ENCODE peak calls at places on chromosomes 6 and 20, in seven cellular contexts. O, X, L, K, N, G and E are unnamed samples.
A peak's percentile ranks its signal among the peaks of the same experiment; 100 is the strongest.

GRCh38 chr6:149862901-149863595 is 1.1 kb downstream of the LRP11 start:
- DNase-seq in G (no peak), N (peak; percentile 72), X (peak; percentile 92), K (peak; percentile 53), L (peak; percentile 82), O (peak; percentile 92), E (peak; percentile 37)

GRCh38 chr20:49786671-49787370 is 25.8 kb upstream of the SLC9A8 start:
- DNase-seq in N (no peak), L (no peak), G (no peak), X (no peak), K (no peak), O (no peak), E (no peak)

GRCh38 chr6:129432738-129433137 is 277.2 kb downstream of the ARHGAP18 start:
- DNase-seq in X (no peak), L (no peak), K (no peak), O (no peak), N (no peak), G (no peak), E (no peak)

GRCh38 chr6:42618686-42619085 is 54.9 kb downstream of the UBR2 start:
- DNase-seq in O (no peak), L (no peak), G (no peak), N (no peak), K (peak; percentile 78), X (no peak), E (no peak)

GRCh38 chr6:158801655-158802294 is 17.4 kb downstream of the EZR start:
- DNase-seq in N (peak; percentile 65), O (no peak), X (no peak), L (no peak), G (no peak), K (no peak), E (no peak)

GRCh38 chr20:19851863-19852262 is 93.8 kb downstream of the RIN2 start:
- DNase-seq in K (no peak), N (no peak), O (no peak), X (no peak), L (no peak), G (no peak), E (no peak)

GRCh38 chr6:63263456-63263855 is 52.2 kb downstream of the FKBP1C start:
- DNase-seq in N (no peak), K (no peak), O (no peak), G (no peak), L (no peak), X (no peak), E (no peak)

GRCh38 chr20:63330084-63330760 is 30.9 kb downstream of the CHRNA4 start:
- DNase-seq in K (no peak), L (no peak), G (no peak), O (no peak), N (no peak), X (peak; percentile 40), E (no peak)

GRCh38 chr20:2093200-2093781 is 8.3 kb upstream of the STK35 start:
- DNase-seq in K (no peak), O (no peak), L (no peak), G (no peak), N (peak; percentile 20), X (no peak), E (no peak)

GRCh38 chr6:138374815-138375214 is 2.9 kb upstream of the SMIM28 start:
- DNase-seq in N (no peak), O (no peak), G (no peak), L (no peak), K (no peak), X (no peak), E (no peak)

GRCh38 chr6:84522135-84522535 is 242.3 kb downstream of the TBX18 start:
- DNase-seq in N (no peak), X (no peak), K (peak; percentile 94), O (no peak), L (no peak), G (no peak), E (no peak)

GRCh38 chr6:63097222-63097621 is 114.0 kb upstream of the FKBP1C start:
- DNase-seq in L (no peak), K (no peak), G (no peak), N (no peak), X (no peak), O (no peak), E (no peak)

GRCh38 chr6:16758163-16758975 is 2.9 kb downstream of the ATXN1 start:
- DNase-seq in G (no peak), N (peak; percentile 68), X (peak; percentile 26), L (no peak), O (no peak), K (peak; percentile 54), E (no peak)

GRCh38 chr6:133768656-133769295 is 120.1 kb upstream of the TCF21 start:
- DNase-seq in O (no peak), G (no peak), K (no peak), L (no peak), X (peak; percentile 8), N (peak; percentile 8), E (no peak)

GRCh38 chr20:36569847-36570429 is 3.5 kb upstream of the TGIF2 start:
- DNase-seq in L (no peak), N (peak; percentile 45), O (no peak), X (no peak), K (peak; percentile 69), G (no peak), E (no peak)

GRCh38 chr6:40822619-40823018 is 216.4 kb downstream of the UNC5CL start:
- DNase-seq in N (no peak), O (no peak), X (no peak), G (no peak), L (no peak), K (no peak), E (no peak)

GRCh38 chr6:159978291-159979135 is 9.6 kb downstream of the IGF2R start:
- DNase-seq in L (peak; percentile 53), O (no peak), G (peak; percentile 78), N (no peak), X (no peak), K (no peak), E (peak; percentile 57)

GRCh38 chr6:85405175-85405852 is 44.6 kb upstream of the NT5E start:
- DNase-seq in G (peak; percentile 41), L (no peak), K (peak; percentile 74), O (no peak), N (no peak), X (no peak), E (no peak)

GRCh38 chr20:62944184-62944583 is 6.2 kb downstream of the GID8 start:
- DNase-seq in L (no peak), N (no peak), X (no peak), O (no peak), G (no peak), K (no peak), E (no peak)

GRCh38 chr6:170516783-170517616 is 36.1 kb downstream of the PSMB1 start:
- DNase-seq in G (no peak), L (no peak), X (peak; percentile 53), K (peak; percentile 66), N (peak; percentile 76), O (no peak), E (peak; percentile 43)

GRCh38 chr20:36162272-36162966 is 7.9 kb downstream of the EPB41L1 start:
- DNase-seq in O (no peak), N (peak; percentile 95), L (no peak), X (peak; percentile 36), G (no peak), K (no peak), E (no peak)

GRCh38 chr6:3388786-3389185 is 68.1 kb downstream of the SLC22A23 start:
- DNase-seq in X (no peak), O (no peak), L (no peak), K (no peak), N (no peak), G (peak; percentile 62), E (peak; percentile 64)

GRCh38 chr20:53735536-53736050 is 142.0 kb upstream of the ZNF217 start:
- DNase-seq in L (no peak), N (no peak), O (no peak), G (no peak), X (no peak), K (peak; percentile 98), E (no peak)

GRCh38 chr6:147868493-147869222 is 360.2 kb downstream of the SAMD5 start:
- DNase-seq in X (no peak), K (peak; percentile 26), O (no peak), L (no peak), N (no peak), G (no peak), E (no peak)

GRCh38 chr6:112979830-112980229 is 632.7 kb downstream of the RFPL4B start:
- DNase-seq in X (no peak), K (peak; percentile 64), L (no peak), G (no peak), O (no peak), N (peak; percentile 61), E (no peak)

GRCh38 chr6:35736293-35736894 is 438 bp upstream of the ARMC12 start:
- DNase-seq in O (peak; percentile 84), G (no peak), X (peak; percentile 76), N (peak; percentile 80), K (no peak), L (peak; percentile 89), E (no peak)

GRCh38 chr6:146914563-146915483 is 289.4 kb upstream of the STXBP5 start:
- DNase-seq in O (peak; percentile 64), L (no peak), X (peak; percentile 16), K (peak; percentile 97), N (peak; percentile 60), G (no peak), E (no peak)

GRCh38 chr20:17228624-17229061 is 1.8 kb downstream of the PCSK2 start:
- DNase-seq in L (no peak), N (peak; percentile 9), O (no peak), X (peak; percentile 69), G (no peak), K (no peak), E (no peak)

GRCh38 chr6:47034919-47035318 is 7.2 kb downstream of the ADGRF1 start:
- DNase-seq in O (no peak), L (no peak), K (peak; percentile 100), N (no peak), X (peak; percentile 76), G (no peak), E (no peak)

DNA sequence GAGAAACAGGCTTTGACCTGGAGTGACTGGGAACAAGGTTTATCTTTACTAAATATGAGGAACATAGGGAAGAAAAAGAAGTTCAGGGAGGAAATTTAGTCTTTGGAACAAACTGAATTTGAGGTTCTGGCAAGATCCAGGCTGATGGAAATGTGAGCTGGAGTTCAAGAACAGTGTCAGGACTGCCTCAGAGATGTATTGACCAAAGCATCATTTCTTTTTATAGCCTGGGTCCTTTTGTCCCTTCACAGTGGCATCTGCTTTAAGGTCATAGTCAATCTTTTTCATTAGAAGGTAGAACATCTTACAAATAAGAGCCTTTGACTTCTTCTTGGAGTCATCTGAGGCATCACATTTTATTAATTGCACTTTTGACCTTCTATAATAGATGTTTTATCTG is 326.5 kb upstream of the QKI start:
- DNase-seq in X (no peak), L (no peak), K (no peak), N (no peak), G (no peak), O (no peak), E (no peak)
- H3K4me3 ChIP-seq in X (no peak overlapping the region), L (no peak overlapping the region), K (no peak overlapping the region), N (no peak overlapping the region), G (no peak overlapping the region), O (no peak overlapping the region), E (no peak overlapping the region)

GRCh38 chr6:101114703-101115102 is 233.6 kb upstream of the ASCC3 start:
- DNase-seq in K (peak; percentile 17), N (peak; percentile 28), G (no peak), X (no peak), L (no peak), O (no peak), E (no peak)
- TF ChIP-seq CTCF in K (peak; percentile 52), N (peak; percentile 67), G (peak; percentile 35), X (peak; percentile 52), L (peak; percentile 24), O (peak; percentile 46), E (peak; percentile 30)

GRCh38 chr20:57283867-57284266 is 17.4 kb upstream of the BMP7 start:
- DNase-seq in X (peak; percentile 78), O (no peak), K (no peak), N (no peak), G (no peak), L (no peak), E (no peak)
- H3K27me3 ChIP-seq in X (no peaks in the 10 kb centered on the region), O (no peaks in the 10 kb centered on the region), K (peaks cover 70% of the 10 kb centered on the region), N (peaks cover 4% of the 10 kb centered on the region), G (peaks cover 17% of the 10 kb centered on the region), L (peaks cover 26% of the 10 kb centered on the region), E (no peaks in the 10 kb centered on the region)

GRCh38 chr6:128186724-128187123 is 285.9 kb upstream of the THEMIS start:
- DNase-seq in G (no peak), N (no peak), X (no peak), L (no peak), O (no peak), K (no peak), E (no peak)
- H3K4me3 ChIP-seq in G (no peak overlapping the region), N (no peak overlapping the region), X (no peak overlapping the region), L (no peak overlapping the region), O (no peak overlapping the region), K (no peak overlapping the region), E (no peak overlapping the region)